ENCODE peak calls at places on chromosomes 11 and 22, in nine cellular contexts. Y is A549, I is tibial nerve, V is ovary, P is transverse colon, R is H1, W is stomach, K is sigmoid colon, U is K562. Q is an unnamed sample.

GRCh38 chr11:8267280-8267679 is 3.6 kb upstream of the LMO1 start:
- DNase-seq in R (no peak), W (no peak), V (no peak), I (no peak), P (no peak), U (no peak), K (peak; percentile 54), Y (no peak), Q (peak; percentile 41)

GRCh38 chr22:32528984-32529982 is 54.7 kb downstream of the FBXO7 start:
- DNase-seq in R (peak; percentile 84), V (peak; percentile 88), U (peak; percentile 74), W (peak; percentile 81), Y (peak; percentile 79), I (peak; percentile 86), K (peak; percentile 96), P (peak; percentile 87), Q (peak; percentile 97)

GRCh38 chr11:36361901-36362391 is 65.9 kb downstream of the PRR5L start:
- DNase-seq in P (no peak), U (no peak), I (no peak), Y (peak; percentile 65), R (peak; percentile 48), K (no peak), V (peak; percentile 32), W (no peak), Q (peak; percentile 66)

GRCh38 chr11:14657841-14658240 is 14.2 kb downstream of the PDE3B start:
- DNase-seq in P (no peak), U (no peak), K (no peak), W (no peak), V (no peak), Y (no peak), R (no peak), I (no peak), Q (no peak)

GRCh38 chr22:20137671-20138416 is 6.2 kb downstream of the ZDHHC8 start:
- DNase-seq in P (no peak), K (no peak), V (no peak), U (peak; percentile 73), R (no peak), I (no peak), Y (no peak), W (no peak), Q (no peak)

GRCh38 chr22:19802001-19802880 is 41.7 kb downstream of the TBX1 start:
- DNase-seq in K (no peak), I (no peak), Y (no peak), R (no peak), P (no peak), V (no peak), W (no peak), U (no peak), Q (peak; percentile 59)

GRCh38 chr11:84865791-84866535 is 761.2 kb downstream of the DLG2 start:
- DNase-seq in P (no peak), R (no peak), Y (no peak), W (no peak), V (no peak), K (no peak), I (no peak), U (no peak), Q (no peak)

GRCh38 chr22:49325531-49326395 is 501.9 kb downstream of the BRD1 start:
- DNase-seq in P (no peak), V (no peak), I (no peak), R (peak; percentile 33), Y (no peak), U (no peak), W (peak; percentile 22), K (peak; percentile 41), Q (no peak)

GRCh38 chr22:31857247-31857646 is 87.1 kb upstream of the YWHAH start:
- DNase-seq in V (no peak), P (no peak), K (no peak), W (no peak), Y (no peak), I (no peak), R (peak; percentile 76), U (peak; percentile 54), Q (no peak)

GRCh38 chr11:30196400-30197206 is 34.2 kb upstream of the FSHB start:
- DNase-seq in V (peak; percentile 16), R (peak; percentile 89), U (peak; percentile 36), P (peak; percentile 43), K (no peak), W (peak; percentile 80), I (peak; percentile 25), Y (peak; percentile 53), Q (no peak)

GRCh38 chr22:42317691-42318547 is 47.5 kb upstream of the TCF20 start:
- DNase-seq in W (peak; percentile 58), Y (no peak), V (no peak), R (no peak), K (peak; percentile 88), P (peak; percentile 83), U (no peak), I (no peak), Q (no peak)

GRCh38 chr22:42314709-42315391 is 44.4 kb upstream of the TCF20 start:
- DNase-seq in R (no peak), P (no peak), I (no peak), U (no peak), V (no peak), W (no peak), Y (no peak), K (no peak), Q (no peak)

GRCh38 chr22:42318967-42319366 is 48.5 kb upstream of the TCF20 start:
- DNase-seq in V (no peak), P (no peak), W (no peak), I (no peak), Y (no peak), R (no peak), U (no peak), K (no peak), Q (no peak)

GRCh38 chr22:42315392-42315756 is 44.9 kb upstream of the TCF20 start:
- DNase-seq in Y (no peak), R (no peak), V (no peak), P (peak; percentile 65), K (no peak), I (no peak), U (no peak), W (no peak), Q (no peak)

GRCh38 chr22:42316988-42317387 is 46.5 kb upstream of the TCF20 start:
- DNase-seq in P (peak; percentile 86), V (peak; percentile 27), W (peak; percentile 65), U (peak; percentile 44), I (no peak), K (peak; percentile 87), Y (no peak), R (no peak), Q (no peak)
- TF ChIP-seq EP300 in P (no peak), V (no peak), W (no peak), U (no peak), I (no peak), K (no peak), Y (no peak), R (no peak), Q (no peak)

DNA sequence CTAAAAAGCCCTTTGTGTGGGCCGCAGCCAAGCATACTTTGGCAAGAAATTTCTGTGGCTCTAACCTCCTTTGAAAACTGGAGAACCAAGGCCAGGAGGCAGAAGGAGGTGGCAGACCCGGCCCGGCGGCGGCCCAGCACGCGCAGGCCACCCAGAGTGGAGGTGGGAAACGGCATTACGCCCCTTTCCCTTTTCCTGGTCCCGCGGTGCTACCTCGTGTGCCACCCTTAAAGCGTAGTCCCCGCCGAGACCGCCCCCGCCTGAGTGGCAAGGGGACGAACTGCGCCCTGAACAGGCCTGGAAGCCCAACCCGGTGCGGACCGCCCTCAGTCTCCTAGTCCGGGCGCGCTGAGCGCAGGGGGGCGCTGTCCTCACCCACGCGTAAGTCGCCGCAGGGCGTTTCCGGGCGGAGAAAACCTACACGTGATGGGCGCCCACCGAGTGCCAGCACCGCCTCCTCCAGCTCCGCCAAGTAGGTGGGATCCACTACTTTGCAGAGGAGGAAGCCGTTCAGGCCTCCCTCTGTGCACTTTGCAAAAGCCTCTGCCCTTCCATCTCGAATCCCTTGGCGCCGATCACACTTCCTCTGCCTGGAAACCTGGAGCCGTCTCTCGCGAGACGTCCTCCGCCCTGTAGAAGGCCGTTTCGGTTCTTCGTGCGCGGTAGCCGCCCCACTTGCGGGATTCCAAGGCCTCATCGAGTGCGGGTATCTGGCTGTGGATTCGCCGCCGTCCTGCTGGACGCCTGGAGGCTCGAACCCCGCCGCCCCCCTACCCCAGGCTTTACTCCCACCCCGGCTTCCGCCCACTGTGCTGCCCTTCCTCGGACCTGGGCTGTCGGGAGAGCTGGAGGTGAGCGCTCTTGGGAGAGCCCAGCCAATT is at the start of gene ACCS:
- DNase-seq in R (peak; percentile 92), V (peak; percentile 95), U (peak; percentile 89), K (peak; percentile 98), I (peak; percentile 97), P (peak; percentile 96), Y (peak; percentile 97), W (peak; percentile 96), Q (peak; percentile 98)
- TF ChIP-seq POLR2A in R (no peak), V (peak; percentile 74), U (peak; percentile 91), K (peak; percentile 59), I (peak; percentile 17), P (peak; percentile 68), Y (peak; percentile 70), W (no peak), Q (no peak)

DNA sequence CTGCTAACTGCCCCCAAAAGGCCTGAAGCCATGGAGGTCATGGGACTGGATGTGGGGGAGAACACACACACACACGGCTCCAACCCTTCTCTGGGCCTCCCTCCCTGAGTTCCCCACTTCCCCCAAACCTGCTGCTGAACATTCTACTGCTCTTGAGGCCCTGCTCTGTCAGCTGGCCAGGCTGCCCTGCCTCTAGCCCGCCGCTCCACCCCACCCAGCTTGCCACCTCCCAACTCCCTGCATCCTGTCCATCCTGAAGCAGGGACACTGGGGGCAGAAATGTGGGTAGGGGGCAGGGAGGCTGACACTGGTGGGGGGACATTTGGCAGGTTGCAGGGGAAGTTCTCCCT is 1.0 kb downstream of the KCNJ4 start:
- DNase-seq in K (no peak), P (no peak), U (no peak), W (no peak), I (no peak), Y (no peak), V (no peak), R (no peak), Q (no peak)
- TF ChIP-seq EP300 in K (no peak), P (no peak), U (no peak), W (no peak), I (no peak), Y (no peak), V (no peak), R (no peak), Q (no peak)

GRCh38 chr11:128341280-128341679 is 246.1 kb downstream of the ETS1 start:
- DNase-seq in R (no peak), Y (no peak), I (no peak), K (no peak), V (no peak), P (no peak), U (no peak), W (no peak), Q (no peak)

GRCh38 chr11:128341767-128342318 is 245.5 kb downstream of the ETS1 start:
- DNase-seq in R (no peak), W (no peak), K (no peak), V (no peak), Y (no peak), U (no peak), I (no peak), P (no peak), Q (no peak)

GRCh38 chr11:128343870-128344269 is 243.5 kb downstream of the ETS1 start:
- DNase-seq in R (no peak), P (no peak), V (no peak), W (no peak), I (no peak), K (no peak), Y (no peak), U (no peak), Q (no peak)

GRCh38 chr11:128343134-128343514 is 244.2 kb downstream of the ETS1 start:
- DNase-seq in I (no peak), R (no peak), P (no peak), U (no peak), V (no peak), K (no peak), Y (no peak), W (no peak), Q (no peak)

GRCh38 chr11:128342511-128343133 is 244.7 kb downstream of the ETS1 start:
- DNase-seq in W (no peak), R (no peak), V (no peak), P (peak; percentile 42), U (no peak), K (peak; percentile 72), I (no peak), Y (peak; percentile 27), Q (no peak)
- TF ChIP-seq POLR2A in W (no peak), R (no peak), V (no peak), P (no peak), U (no peak), K (no peak), I (no peak), Y (no peak), Q (no peak)